ENCODE peak calls at places on chromosomes 11 and 22, in ten cellular contexts. M, P, W, T, E, F, H, N, I and Z are unnamed samples.
A peak's percentile ranks its signal among the peaks of the same experiment; 100 is the strongest.

GRCh38 chr11:64459609-64460008 is 100.6 kb downstream of the RPS6KA4 start:
- DNase-seq in M (no peak), P (no peak), W (no peak), T (no peak), E (no peak), F (no peak), H (no peak), N (no peak), I (no peak), Z (no peak)

GRCh38 chr11:44104472-44105294 is 9.2 kb downstream of the EXT2 start:
- DNase-seq in M (peak; percentile 10), P (no peak), W (no peak), T (no peak), E (no peak), F (no peak), H (no peak), N (no peak), I (peak; percentile 16), Z (no peak)

GRCh38 chr11:10022764-10023163 is 271.3 kb downstream of the SBF2 start:
- DNase-seq in M (no peak), P (no peak), W (no peak), T (no peak), E (no peak), F (no peak), H (no peak), N (no peak), I (no peak), Z (no peak)

GRCh38 chr11:95565692-95566091 is 223.9 kb downstream of the FAM76B start:
- DNase-seq in M (no peak), P (no peak), W (no peak), T (no peak), E (no peak), F (no peak), H (no peak), N (no peak), I (no peak), Z (no peak)

GRCh38 chr22:25048659-25049657 is 96.4 kb downstream of the KIAA1671 start:
- DNase-seq in M (peak; percentile 54), P (peak; percentile 72), W (no peak), T (peak; percentile 5), E (peak; percentile 78), F (peak; percentile 74), H (peak; percentile 34), N (peak; percentile 66), I (peak; percentile 62), Z (peak; percentile 77)

GRCh38 chr11:278001-278951 is at the start of gene NLRP6:
- DNase-seq in M (no peak), P (peak; percentile 13), W (no peak), T (no peak), E (no peak), F (no peak), H (no peak), N (no peak), I (no peak), Z (no peak)

GRCh38 chr11:76510060-76511047 is 65.5 kb downstream of the EMSY start:
- DNase-seq in M (peak; percentile 51), P (no peak), W (no peak), T (peak; percentile 7), E (no peak), F (no peak), H (peak; percentile 40), N (peak; percentile 75), I (peak; percentile 71), Z (no peak)

GRCh38 chr11:71114124-71114851 is 138.1 kb downstream of the SHANK2 start:
- DNase-seq in M (no peak), P (peak; percentile 35), W (no peak), T (no peak), E (no peak), F (peak; percentile 94), H (no peak), N (no peak), I (no peak), Z (no peak)

GRCh38 chr11:72493426-72494108 is 59.2 kb upstream of the CLPB start:
- DNase-seq in M (no peak), P (no peak), W (no peak), T (peak; percentile 35), E (no peak), F (no peak), H (no peak), N (no peak), I (no peak), Z (no peak)

GRCh38 chr11:69088676-69089146 is 40.0 kb downstream of the TPCN2 start:
- DNase-seq in M (peak; percentile 79), P (peak; percentile 92), W (peak; percentile 3), T (peak; percentile 61), E (peak; percentile 74), F (peak; percentile 88), H (peak; percentile 62), N (peak; percentile 71), I (peak; percentile 73), Z (peak; percentile 77)